ENCODE peak calls at places on chromosomes 6 and 20, in five cellular contexts. W, E, R, J and M are unnamed samples.

GRCh38 chr20:47620808-47621805 is 119.4 kb downstream of the NCOA3 start:
- ATAC-seq in E (peak; percentile 73), R (peak; percentile 33), W (peak; percentile 79), J (no peak), M (no peak)

GRCh38 chr6:53811082-53811481 is 16.3 kb downstream of the LRRC1 start:
- ATAC-seq in E (no peak), W (peak; percentile 94), J (peak; percentile 22), R (peak; percentile 34), M (no peak)

GRCh38 chr6:134574491-134574890 is 256.6 kb upstream of the SGK1 start:
- ATAC-seq in W (no peak), E (no peak), R (no peak), J (no peak), M (no peak)

GRCh38 chr6:163844352-163844751 is 429.8 kb downstream of the QKI start:
- ATAC-seq in W (no peak), J (no peak), E (no peak), R (no peak), M (no peak)

GRCh38 chr6:31267504-31268371 is 4.2 kb downstream of the HLA-C start:
- ATAC-seq in W (no peak), J (no peak), E (no peak), R (no peak), M (no peak)

GRCh38 chr6:74585779-74586178 is 620.1 kb downstream of the COL12A1 start:
- ATAC-seq in E (no peak), R (no peak), J (no peak), W (no peak), M (no peak)

GRCh38 chr6:118524686-118525085 is 23.4 kb upstream of the PLN start:
- ATAC-seq in E (no peak), J (no peak), W (no peak), R (no peak), M (no peak)

GRCh38 chr6:154894903-154895302 is 100.2 kb upstream of the TIAM2 start:
- ATAC-seq in J (no peak), E (no peak), W (no peak), R (no peak), M (no peak)

GRCh38 chr6:163547287-163547686 is 132.8 kb downstream of the QKI start:
- ATAC-seq in W (no peak), J (no peak), E (no peak), R (no peak), M (no peak)

GRCh38 chr6:131199568-131200272 is 64.5 kb downstream of the AKAP7 start:
- ATAC-seq in E (peak; percentile 80), J (peak; percentile 80), W (peak; percentile 100), R (peak; percentile 99), M (no peak)

GRCh38 chr6:132961610-132962009 is 147.2 kb downstream of the RPS12 start:
- ATAC-seq in J (no peak), R (peak; percentile 58), W (peak; percentile 53), E (peak; percentile 61), M (no peak)

GRCh38 chr6:14361297-14361696 is 243.7 kb downstream of the CD83 start:
- ATAC-seq in R (no peak), E (no peak), J (no peak), W (no peak), M (peak; percentile 78)

GRCh38 chr20:53706511-53707031 is 112.9 kb upstream of the ZNF217 start:
- ATAC-seq in W (peak; percentile 64), J (peak; percentile 34), E (peak; percentile 36), R (no peak), M (no peak)

GRCh38 chr6:68709091-68709490 is 74.0 kb downstream of the ADGRB3 start:
- ATAC-seq in R (no peak), J (no peak), W (no peak), E (no peak), M (no peak)
- H3K27ac ChIP-seq in R (no peak overlapping the region), J (no peak overlapping the region), W (no peak overlapping the region), E (no peak overlapping the region), M (no peak overlapping the region)

GRCh38 chr6:32969685-32970412 is 1.5 kb downstream of the BRD2 start:
- ATAC-seq in W (no peak), R (peak; percentile 1), E (peak; percentile 13), J (peak; percentile 37), M (peak; percentile 10)
- TF ChIP-seq POLR2A in W (peak; percentile 19), R (no peak), E (peak; percentile 79), J (peak; percentile 70), M (no peak)

DNA sequence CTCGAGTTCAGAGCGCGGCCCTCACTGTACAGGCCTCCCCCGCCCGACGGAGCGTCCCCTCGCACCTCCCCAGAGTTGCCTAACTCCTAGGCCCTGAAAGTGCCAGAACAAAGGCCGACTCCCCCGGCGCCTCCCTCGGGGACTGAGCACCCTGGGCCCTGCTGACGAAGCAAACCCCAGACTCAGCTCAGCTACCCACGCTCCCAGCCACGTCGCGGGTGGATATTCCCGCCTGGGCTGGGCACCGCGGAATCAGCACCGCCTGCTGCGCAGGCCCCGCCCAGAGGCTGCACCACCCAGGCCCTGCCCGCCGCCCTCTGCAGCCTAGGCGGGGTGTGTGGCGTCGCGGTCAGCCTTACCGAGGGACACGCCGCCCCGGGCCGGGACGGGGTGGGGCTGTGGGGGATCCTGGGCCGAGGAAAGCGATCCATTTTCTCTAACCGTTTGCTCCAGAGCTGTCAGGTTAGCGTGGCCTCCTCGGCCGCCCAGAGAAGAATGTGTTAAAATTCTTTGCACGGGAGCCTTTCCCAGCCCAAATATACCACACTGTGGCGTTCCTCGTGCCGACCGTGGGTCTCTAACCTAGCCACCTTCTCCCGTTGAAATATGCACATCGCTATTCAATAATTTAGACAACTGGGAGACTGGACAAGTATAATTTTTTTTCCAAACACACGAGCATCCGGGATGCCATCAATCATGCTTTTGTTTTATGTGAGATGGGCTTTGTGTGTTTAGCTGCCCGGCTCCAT is 31.4 kb downstream of the TFAP2A start:
- ATAC-seq in W (peak; percentile 56), R (peak; percentile 78), E (peak; percentile 79), J (peak; percentile 42), M (peak; percentile 60)
- TF ChIP-seq POLR2AphosphoS5 in W (no peak), R (no peak), E (no peak), J (no peak), M (no peak)

GRCh38 chr6:167345960-167346359 is 21.1 kb downstream of the TTLL2 start:
- ATAC-seq in W (no peak), R (no peak), J (no peak), E (no peak), M (no peak)

GRCh38 chr6:167350322-167350721 is 25.4 kb downstream of the TTLL2 start:
- ATAC-seq in J (peak; percentile 17), W (no peak), E (no peak), R (no peak), M (no peak)

GRCh38 chr6:167351656-167352354 is 26.9 kb downstream of the TTLL2 start:
- ATAC-seq in J (no peak), R (no peak), W (peak; percentile 39), E (no peak), M (no peak)

GRCh38 chr6:167349816-167350215 is 24.9 kb downstream of the TTLL2 start:
- ATAC-seq in J (no peak), R (peak; percentile 31), E (no peak), W (no peak), M (no peak)

DNA sequence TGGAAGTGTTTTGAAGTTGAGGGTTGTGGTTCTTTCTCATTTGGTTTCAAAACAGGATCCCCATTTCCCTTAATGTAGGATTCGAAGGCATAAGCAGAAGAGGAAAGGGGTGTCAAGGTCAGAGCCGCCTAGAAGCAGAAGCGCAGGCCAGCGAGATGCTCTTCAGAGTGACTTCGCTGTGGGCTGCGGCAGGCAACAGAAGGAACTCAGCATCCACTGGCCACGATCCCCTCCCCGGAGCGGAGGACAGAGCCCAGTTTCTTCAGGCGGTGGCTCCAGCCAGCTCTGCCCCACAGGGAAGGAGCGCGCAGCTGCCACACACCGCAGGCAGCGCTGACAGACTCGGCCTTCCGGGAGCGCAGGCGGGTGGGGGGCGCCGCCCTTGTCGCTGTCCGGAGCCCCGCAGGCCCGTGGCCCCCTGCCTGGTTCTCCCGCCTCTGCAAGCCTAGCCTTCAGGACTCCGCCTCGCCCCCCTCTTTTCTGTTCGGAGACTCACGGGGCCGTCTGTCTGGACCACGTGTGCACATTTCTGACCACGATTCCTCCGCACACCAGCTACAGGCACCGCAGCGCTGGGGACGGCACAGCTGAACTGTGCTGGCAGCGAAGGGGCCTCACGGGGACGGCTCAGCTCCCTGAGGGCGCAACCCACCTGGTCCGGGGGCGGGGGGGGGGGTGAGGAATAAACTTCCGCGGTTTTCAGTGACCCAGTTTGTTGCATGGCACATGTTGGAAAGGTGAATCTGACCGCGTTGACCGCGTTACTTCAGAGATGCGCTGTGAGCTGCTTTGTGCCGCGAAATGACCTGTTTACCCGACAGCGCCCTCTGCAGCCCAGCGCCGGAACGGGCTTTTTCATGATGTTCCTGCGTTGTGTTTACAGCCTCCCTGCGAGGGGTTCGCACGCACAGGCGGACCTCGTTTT is 26.1 kb downstream of the TTLL2 start:
- ATAC-seq in W (peak; percentile 87), R (no peak), J (peak; percentile 87), E (peak; percentile 98), M (peak; percentile 79)
- H3K27ac ChIP-seq in W (no peak overlapping the region), R (no peak overlapping the region), J (peak overlapping the region; percentile 75), E (no peak overlapping the region), M (peak overlapping the region; percentile 65)

GRCh38 chr20:44548171-44548678 is 26.4 kb upstream of the SERINC3 start:
- ATAC-seq in E (no peak), R (no peak), J (no peak), W (no peak), M (peak; percentile 29)

GRCh38 chr20:44544178-44544719 is 22.4 kb upstream of the SERINC3 start:
- ATAC-seq in E (peak; percentile 68), R (no peak), W (no peak), J (no peak), M (no peak)

GRCh38 chr20:44549123-44549522 is 27.3 kb upstream of the SERINC3 start:
- ATAC-seq in J (no peak), R (no peak), E (no peak), W (no peak), M (no peak)

GRCh38 chr20:44543345-44543744 is 21.5 kb upstream of the SERINC3 start:
- ATAC-seq in R (no peak), W (no peak), J (no peak), E (no peak), M (no peak)

GRCh38 chr20:44547419-44547818 is 25.5 kb upstream of the SERINC3 start:
- ATAC-seq in R (no peak), W (no peak), J (no peak), E (no peak), M (no peak)
- TF ChIP-seq POLR2A in R (no peak), W (no peak), J (no peak), E (no peak), M (no peak)

DNA sequence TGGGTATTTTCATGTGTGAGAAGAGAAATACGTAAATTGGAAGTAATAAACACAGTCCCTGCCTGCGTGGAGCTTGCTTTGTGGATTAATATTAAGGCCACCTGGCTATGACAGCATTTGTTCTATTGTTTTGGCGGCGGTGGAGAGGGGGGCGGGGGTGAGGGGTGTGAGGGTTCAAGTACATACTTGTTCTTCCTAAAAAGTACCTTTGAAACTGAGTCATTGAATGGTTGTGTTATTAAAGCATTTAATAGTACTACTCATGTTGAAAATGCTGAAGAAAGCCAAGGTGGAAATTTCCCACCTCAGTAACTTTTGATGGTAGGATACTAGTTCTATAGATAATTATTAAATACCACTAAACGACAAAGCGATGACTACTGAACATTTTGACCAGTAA is 95.0 kb downstream of the FOXC1 start:
- ATAC-seq in J (no peak), E (no peak), W (no peak), R (no peak), M (no peak)
- TF ChIP-seq POLR2AphosphoS5 in J (no peak), E (no peak), W (no peak), R (no peak), M (no peak)

GRCh38 chr6:99185525-99185924 is 163.9 kb downstream of the FAXC start:
- ATAC-seq in W (no peak), E (no peak), R (no peak), J (no peak), M (no peak)
- H3K27ac ChIP-seq in W (no peak overlapping the region), E (no peak overlapping the region), R (no peak overlapping the region), J (no peak overlapping the region), M (no peak overlapping the region)